ENCODE peak calls at places on chromosome 7, in four cellular contexts. Q is esophagus squamous epithelium, U is uterus, E is keratinocyte. G is an unnamed sample. For H3K27me3, the result is how much of the 10 kb centered on the place peaks cover.

GRCh38 chr7:102310414-102310815 is 23.7 kb downstream of the SH2B2 start:
- DNase-seq in Q (no peak), U (no peak), E (no peak), G (no peak)

GRCh38 chr7:51223505-51223904 is 93.1 kb downstream of the COBL start:
- DNase-seq in Q (no peak), U (no peak), E (no peak), G (no peak)

GRCh38 chr7:102006695-102007094 is 189.3 kb downstream of the CUX1 start:
- DNase-seq in U (no peak), E (no peak), Q (no peak), G (no peak)

GRCh38 chr7:137816696-137817320 is 30.0 kb downstream of the DGKI start:
- DNase-seq in Q (no peak), U (no peak), E (no peak), G (no peak)

GRCh38 chr7:22841954-22842353 is 19.3 kb upstream of the TOMM7 start:
- DNase-seq in E (no peak), U (peak), Q (no peak), G (no peak)

GRCh38 chr7:24701232-24701898 is 55.9 kb downstream of the GSDME start:
- DNase-seq in U (no peak), E (peak), Q (no peak), G (no peak)

GRCh38 chr7:31858051-31858450 is 171.0 kb downstream of the PPP1R17 start:
- DNase-seq in E (no peak), Q (no peak), U (no peak), G (no peak)

GRCh38 chr7:92813390-92814024 is 22.9 kb downstream of the CDK6 start:
- DNase-seq in E (no peak), Q (no peak), U (no peak), G (no peak)

GRCh38 chr7:78115876-78116275 is 317.3 kb downstream of the PHTF2 start:
- DNase-seq in E (no peak), Q (no peak), U (no peak), G (no peak)

GRCh38 chr7:149772236-149772820 is 1.1 kb downstream of the ZNF467 start:
- DNase-seq in Q (no peak), U (no peak), E (no peak), G (no peak)

GRCh38 chr7:149769915-149770314 is 3.5 kb downstream of the ZNF467 start:
- DNase-seq in U (no peak), E (no peak), Q (no peak), G (no peak)

GRCh38 chr7:149771199-149771636 is 2.2 kb downstream of the ZNF467 start:
- DNase-seq in U (no peak), E (no peak), Q (no peak), G (peak)

GRCh38 chr7:149771696-149772235 is 1.6 kb downstream of the ZNF467 start:
- DNase-seq in U (peak), Q (peak), E (peak), G (peak)

DNA sequence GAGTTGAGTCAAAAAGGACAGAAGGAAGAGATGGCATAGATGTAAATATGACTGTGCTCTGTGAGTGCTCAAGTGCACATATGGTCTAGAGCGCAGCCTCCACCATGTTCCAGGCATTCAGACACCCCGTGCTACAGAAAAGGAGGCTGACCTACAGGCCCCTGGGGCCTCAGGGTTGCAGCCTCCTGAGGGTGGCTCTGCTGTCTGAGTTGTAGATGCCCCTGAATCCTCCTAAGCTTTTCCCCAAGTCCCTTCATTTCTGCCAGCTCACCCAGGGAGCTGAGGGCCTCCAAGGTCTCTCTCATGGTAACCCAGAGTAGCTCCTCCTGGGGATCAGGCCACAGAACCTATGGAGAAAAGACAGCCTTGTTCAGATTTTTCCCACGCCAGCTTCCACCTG is 2.7 kb downstream of the ZNF467 start:
- DNase-seq in U (no peak), E (no peak), Q (no peak), G (no peak)
- H3K27me3 ChIP-seq in U (under half), E (under half), Q (under half), G (under half)

GRCh38 chr7:1226155-1226901 is 6.3 kb upstream of the UNCX start:
- DNase-seq in U (no peak), E (no peak), Q (no peak), G (no peak)
- H3K27me3 ChIP-seq in U (under half), E (half or more), Q (under half), G (half or more)

GRCh38 chr7:1246871-1247526 is 14.3 kb downstream of the UNCX start:
- DNase-seq in U (no peak), E (no peak), Q (no peak), G (no peak)

GRCh38 chr7:1247527-1248041 is 14.9 kb downstream of the UNCX start:
- DNase-seq in E (no peak), Q (no peak), U (no peak), G (no peak)

GRCh38 chr7:1244701-1245526 is 12.2 kb downstream of the UNCX start:
- DNase-seq in U (no peak), E (no peak), Q (no peak), G (no peak)

GRCh38 chr7:1245596-1245995 is 12.9 kb downstream of the UNCX start:
- DNase-seq in U (no peak), Q (no peak), E (no peak), G (no peak)

GRCh38 chr7:1246170-1246870 is 13.6 kb downstream of the UNCX start:
- DNase-seq in Q (no peak), E (no peak), U (no peak), G (no peak)
- H3K27me3 ChIP-seq in Q (half or more), E (half or more), U (under half), G (half or more)

GRCh38 chr7:27209933-27210440 is 10.1 kb upstream of the HOXA13 start:
- DNase-seq in Q (no peak), E (no peak), U (no peak), G (no peak)
- H3K27me3 ChIP-seq in Q (under half), E (half or more), U (under half), G (half or more)

GRCh38 chr7:72751978-72752377 is 76.0 kb downstream of the TYW1B start:
- DNase-seq in U (no peak), E (no peak), Q (no peak), G (no peak)

GRCh38 chr7:72751378-72751777 is 76.6 kb downstream of the TYW1B start:
- DNase-seq in E (no peak), U (no peak), Q (no peak), G (no peak)

GRCh38 chr7:72754312-72754711 is 73.7 kb downstream of the TYW1B start:
- DNase-seq in E (no peak), U (no peak), Q (no peak), G (no peak)

DNA sequence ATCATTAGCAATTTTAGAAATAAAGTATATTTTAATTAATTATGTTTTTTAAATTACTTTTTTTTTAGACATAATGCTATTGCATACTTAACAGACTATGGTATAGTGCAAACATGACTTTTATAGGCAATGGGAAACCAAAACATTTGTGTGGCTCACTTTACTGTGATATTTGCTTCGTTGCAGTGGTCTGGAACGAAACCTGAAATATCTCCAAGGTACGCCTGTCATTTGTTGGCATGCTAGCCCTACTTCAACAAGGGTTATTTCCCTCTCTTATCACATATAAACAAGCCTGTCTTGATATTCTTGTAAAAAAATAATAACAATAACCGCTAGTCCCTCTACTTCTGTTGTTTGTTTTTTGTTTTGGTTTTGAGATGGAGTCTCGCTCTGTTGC is 74.2 kb downstream of the TYW1B start:
- DNase-seq in U (no peak), E (no peak), Q (no peak), G (no peak)
- H3K27me3 ChIP-seq in U (under half), E (under half), Q (under half), G (under half)